ENCODE peak calls at places on chromosomes 2 and 18, in ten cellular contexts. P, O, B, E, M, L, J, C, Y and W are unnamed samples. For H3K36me3, the result is how much of the 10 kb centered on the place peaks cover.

GRCh38 chr2:148362144-148362796 is 282.3 kb upstream of the EPC2 start:
- DNase-seq in J (no peak), O (no peak), P (no peak), M (no peak), B (no peak), C (no peak), Y (no peak), E (no peak), L (no peak), W (no peak)

GRCh38 chr2:173793649-173794565 is 171.3 kb downstream of the SP3 start:
- DNase-seq in E (no peak), B (no peak), C (peak), L (peak), J (no peak), O (no peak), M (peak), Y (no peak), P (no peak), W (no peak)

GRCh38 chr2:70937866-70938579 is 2.3 kb downstream of the ATP6V1B1 start:
- DNase-seq in C (no peak), J (peak), P (no peak), Y (no peak), M (no peak), O (no peak), E (no peak), L (peak), B (no peak), W (no peak)

GRCh38 chr2:8409461-8410260 is 272.2 kb upstream of the ID2 start:
- DNase-seq in Y (no peak), M (no peak), C (no peak), E (no peak), J (no peak), O (no peak), B (peak), P (no peak), L (no peak), W (peak)

GRCh38 chr2:68807821-68808266 is 63.4 kb downstream of the BMP10 start:
- DNase-seq in J (no peak), O (peak), L (peak), E (no peak), Y (no peak), P (peak), C (no peak), B (peak), M (no peak), W (peak)

GRCh38 chr2:222572761-222573174 is 83.1 kb downstream of the FARSB start:
- DNase-seq in J (no peak), C (no peak), B (peak), L (peak), P (no peak), M (no peak), O (no peak), Y (no peak), E (no peak), W (peak)

GRCh38 chr2:168961450-168962229 is 60.5 kb downstream of the G6PC2 start:
- DNase-seq in C (no peak), O (no peak), L (peak), P (no peak), Y (peak), M (peak), J (peak), E (no peak), B (peak), W (peak)

GRCh38 chr18:48902023-48902855 is 48.5 kb downstream of the SMAD7 start:
- DNase-seq in Y (no peak), M (peak), B (peak), C (peak), J (peak), P (peak), E (peak), O (peak), L (peak), W (peak)

GRCh38 chr18:9653390-9653789 is 39.0 kb upstream of the PPP4R1 start:
- DNase-seq in E (peak), C (peak), L (no peak), J (no peak), B (peak), Y (no peak), P (no peak), M (peak), O (peak), W (peak)

GRCh38 chr2:72603481-72603880 is 222.4 kb downstream of the EXOC6B start:
- DNase-seq in C (no peak), Y (no peak), L (no peak), J (no peak), O (no peak), E (no peak), B (peak), P (no peak), M (no peak), W (peak)

GRCh38 chr2:14806567-14807077 is 174.1 kb downstream of the LRATD1 start:
- DNase-seq in O (no peak), Y (no peak), B (no peak), E (no peak), C (no peak), J (no peak), L (no peak), P (no peak), M (no peak), W (no peak)

GRCh38 chr2:219748673-219749570 is 121.5 kb downstream of the SLC4A3 start:
- DNase-seq in B (no peak), P (no peak), J (no peak), Y (no peak), L (no peak), M (no peak), E (no peak), C (no peak), O (no peak), W (no peak)

GRCh38 chr2:37774976-37775907 is 103.8 kb upstream of the CDC42EP3 start:
- DNase-seq in C (no peak), E (no peak), B (peak), P (no peak), O (no peak), J (peak), M (no peak), L (no peak), Y (no peak), W (peak)

GRCh38 chr2:180983468-180984388 is 3.3 kb downstream of the UBE2E3 start:
- DNase-seq in J (peak), L (peak), Y (peak), C (no peak), E (no peak), P (no peak), M (peak), O (no peak), B (peak), W (peak)

GRCh38 chr2:150485114-150485870 is 2.2 kb downstream of the RND3 start:
- DNase-seq in L (peak), M (peak), B (peak), Y (no peak), O (peak), P (peak), C (peak), E (peak), J (peak), W (peak)

GRCh38 chr18:21949326-21950015 is 208.9 kb downstream of the MIB1 start:
- DNase-seq in E (no peak), O (no peak), Y (no peak), L (no peak), P (no peak), J (no peak), M (no peak), C (no peak), B (peak), W (no peak)

GRCh38 chr2:2743164-2743571 is 412.1 kb upstream of the MYT1L start:
- DNase-seq in B (peak), C (no peak), L (peak), O (peak), J (no peak), P (peak), Y (no peak), M (no peak), E (peak), W (peak)

GRCh38 chr18:56003651-56004050 is 415.7 kb upstream of the TCF4 start:
- DNase-seq in E (no peak), Y (no peak), L (no peak), J (no peak), M (no peak), B (no peak), C (no peak), O (no peak), P (no peak), W (peak)

GRCh38 chr2:128499367-128500135 is 180.9 kb upstream of the HS6ST1 start:
- DNase-seq in J (no peak), Y (no peak), P (no peak), L (no peak), O (no peak), M (no peak), B (no peak), E (no peak), C (peak), W (no peak)

GRCh38 chr2:196337618-196337953 is 166.2 kb upstream of the STK17B start:
- DNase-seq in C (no peak), B (no peak), O (no peak), L (no peak), Y (no peak), J (no peak), M (no peak), P (no peak), E (no peak), W (no peak)

GRCh38 chr2:26887142-26887541 is 39.2 kb downstream of the DPYSL5 start:
- DNase-seq in O (no peak), M (no peak), J (no peak), L (peak), C (no peak), B (no peak), E (no peak), P (peak), Y (no peak), W (no peak)

GRCh38 chr2:13050764-13051163 is 334.0 kb downstream of the TRIB2 start:
- DNase-seq in Y (no peak), J (no peak), O (no peak), P (no peak), E (no peak), M (no peak), L (no peak), B (no peak), C (no peak), W (peak)

GRCh38 chr2:46299365-46300263 is 2.4 kb downstream of the EPAS1 start:
- DNase-seq in P (peak), L (peak), B (peak), C (peak), E (no peak), J (peak), O (peak), Y (no peak), M (peak), W (peak)

GRCh38 chr18:51383711-51384110 is 186.2 kb upstream of the MEX3C start:
- DNase-seq in O (no peak), J (no peak), P (no peak), E (no peak), L (no peak), C (no peak), B (no peak), Y (no peak), M (no peak), W (no peak)

GRCh38 chr2:88269832-88270231 is 99.7 kb downstream of the THNSL2 start:
- DNase-seq in C (no peak), P (no peak), B (no peak), E (no peak), Y (peak), L (no peak), O (no peak), J (no peak), M (no peak), W (no peak)

GRCh38 chr2:11865378-11865777 is 118.9 kb downstream of the LPIN1 start:
- DNase-seq in O (no peak), M (no peak), C (no peak), P (no peak), B (no peak), Y (no peak), E (no peak), L (no peak), J (no peak), W (no peak)

GRCh38 chr2:37415128-37415817 is 70.8 kb downstream of the QPCT start:
- DNase-seq in L (peak), M (peak), J (no peak), O (no peak), P (no peak), B (peak), Y (no peak), E (no peak), C (no peak), W (peak)

GRCh38 chr2:128636802-128637147 is 318.1 kb upstream of the HS6ST1 start:
- DNase-seq in B (no peak), M (no peak), O (no peak), L (no peak), Y (no peak), J (no peak), C (peak), P (peak), E (no peak), W (no peak)

GRCh38 chr2:6452702-6453481 is 412.8 kb downstream of the CMPK2 start:
- DNase-seq in J (no peak), L (no peak), Y (no peak), E (no peak), C (no peak), M (no peak), P (no peak), B (peak), O (no peak), W (peak)

GRCh38 chr2:15652316-15653276 is 60.9 kb downstream of the DDX1 start:
- DNase-seq in P (peak), B (no peak), L (no peak), E (no peak), J (no peak), C (no peak), Y (no peak), O (no peak), M (peak), W (no peak)

GRCh38 chr2:45166229-45166890 is 157.1 kb upstream of the SIX2 start:
- DNase-seq in O (no peak), E (no peak), C (no peak), P (no peak), Y (no peak), J (no peak), M (no peak), B (no peak), L (no peak), W (no peak)

DNA sequence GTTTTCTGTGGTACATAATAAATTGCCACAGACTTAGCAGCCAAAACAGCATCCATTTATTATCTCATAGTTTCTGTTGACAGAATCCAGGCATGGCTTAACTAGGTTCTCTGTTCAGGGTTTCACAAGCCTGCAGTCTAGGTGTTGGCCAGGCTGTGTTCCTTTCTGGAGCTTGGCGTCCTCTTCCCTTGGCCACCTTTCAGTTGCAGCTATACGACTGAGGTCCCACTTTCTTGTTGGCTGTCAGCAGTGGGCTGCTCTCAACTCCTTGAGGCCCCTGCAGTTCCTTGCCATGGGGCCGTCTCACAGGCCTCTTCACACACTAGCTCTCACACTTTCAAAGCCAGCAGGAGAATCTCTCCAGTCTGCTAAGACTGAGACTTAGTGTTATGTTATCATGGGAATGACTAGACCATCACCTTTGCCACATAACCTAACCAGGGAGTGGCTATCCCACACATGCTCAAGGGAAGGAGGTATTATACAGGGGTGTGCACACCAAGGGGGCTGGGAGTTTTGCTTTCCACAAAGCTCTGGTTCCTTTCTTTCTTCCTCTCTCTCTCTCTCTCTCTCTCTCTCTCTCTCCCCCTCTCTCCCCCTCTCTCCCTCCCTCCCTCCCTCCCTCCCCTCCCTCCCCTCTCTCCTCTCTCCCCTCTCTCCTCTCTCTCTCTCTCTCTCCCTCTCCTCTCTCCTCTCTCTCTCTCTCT is 15.8 kb downstream of the RIOK3 start:
- DNase-seq in L (no peak), O (no peak), M (no peak), P (no peak), Y (no peak), B (no peak), J (no peak), C (no peak), E (no peak), W (no peak)
- H3K36me3 ChIP-seq in L (under half), O (half or more), M (half or more), P (half or more), Y (half or more), B (half or more), J (under half), C (half or more), E (half or more), W (under half)

GRCh38 chr18:44732604-44733003 is 51.9 kb downstream of the SETBP1 start:
- DNase-seq in Y (no peak), E (no peak), O (no peak), C (no peak), L (no peak), M (no peak), P (no peak), J (peak), B (no peak), W (no peak)
- H3K27ac ChIP-seq in Y (no peak), E (no peak), O (no peak), C (no peak), L (peak), M (peak), P (no peak), J (peak), B (peak), W (peak)

GRCh38 chr2:101829429-101829828 is 131.9 kb downstream of the MAP4K4 start:
- DNase-seq in J (no peak), C (no peak), M (no peak), P (no peak), E (no peak), Y (no peak), L (no peak), B (no peak), O (no peak), W (no peak)

GRCh38 chr2:101830555-101830954 is 133.0 kb downstream of the MAP4K4 start:
- DNase-seq in P (no peak), J (no peak), E (no peak), O (no peak), Y (no peak), L (no peak), B (peak), M (no peak), C (no peak), W (peak)

GRCh38 chr2:101832114-101832513 is 134.6 kb downstream of the MAP4K4 start:
- DNase-seq in L (no peak), M (peak), C (no peak), P (no peak), O (no peak), J (no peak), E (no peak), B (peak), Y (no peak), W (no peak)

GRCh38 chr2:101830146-101830545 is 132.6 kb downstream of the MAP4K4 start:
- DNase-seq in P (no peak), E (no peak), B (no peak), M (no peak), L (no peak), J (no peak), Y (no peak), C (no peak), O (no peak), W (no peak)

DNA sequence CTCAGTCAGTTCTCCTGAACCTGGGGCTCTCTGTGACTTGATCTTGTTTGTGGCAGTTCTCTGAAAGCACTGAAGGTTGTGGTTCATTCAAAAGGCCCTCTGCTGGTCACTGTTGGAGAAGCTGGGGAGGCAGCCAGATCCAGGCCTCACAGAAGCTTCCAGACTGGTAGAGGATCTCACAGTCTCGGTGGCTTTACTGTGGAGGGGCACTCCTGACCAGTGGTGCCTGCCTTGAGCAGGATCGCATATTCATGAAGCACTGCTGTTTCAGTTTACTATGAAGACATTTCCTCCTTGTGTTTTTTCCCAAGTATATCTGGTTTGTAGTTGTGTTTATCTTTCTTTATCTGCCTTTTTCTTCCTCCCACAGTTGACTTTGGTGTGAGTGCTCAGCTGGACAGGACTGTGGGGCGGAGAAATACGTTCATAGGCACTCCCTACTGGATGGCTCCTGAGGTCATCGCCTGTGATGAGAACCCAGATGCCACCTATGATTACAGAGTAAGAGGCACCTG is 133.9 kb downstream of the MAP4K4 start:
- DNase-seq in C (peak), E (peak), Y (peak), B (peak), M (peak), J (peak), P (peak), O (peak), L (peak), W (peak)
- H3K36me3 ChIP-seq in C (half or more), E (under half), Y (under half), B (half or more), M (half or more), J (half or more), P (under half), O (under half), L (under half), W (under half)

GRCh38 chr2:84959045-84959493 is 11.9 kb upstream of the KCMF1 start:
- DNase-seq in O (no peak), B (peak), L (peak), Y (no peak), M (no peak), E (no peak), P (no peak), C (no peak), J (peak), W (peak)
- H3K27ac ChIP-seq in O (no peak), B (peak), L (peak), Y (no peak), M (peak), E (no peak), P (no peak), C (no peak), J (peak), W (peak)

GRCh38 chr2:135849087-135849486 is 12.1 kb upstream of the LCT start:
- DNase-seq in B (no peak), M (no peak), J (no peak), C (no peak), L (no peak), E (no peak), Y (no peak), P (no peak), O (no peak), W (no peak)

GRCh38 chr2:135850811-135851668 is 14.1 kb upstream of the LCT start:
- DNase-seq in B (no peak), O (no peak), E (no peak), C (no peak), P (no peak), Y (no peak), J (no peak), M (no peak), L (peak), W (no peak)

GRCh38 chr2:135853401-135853800 is 16.4 kb upstream of the LCT start:
- DNase-seq in O (no peak), B (no peak), J (no peak), Y (no peak), C (no peak), L (no peak), P (no peak), M (no peak), E (no peak), W (no peak)

GRCh38 chr2:135845997-135846396 is 9.0 kb upstream of the LCT start:
- DNase-seq in Y (no peak), C (no peak), M (no peak), L (no peak), E (no peak), J (no peak), O (no peak), P (no peak), B (no peak), W (no peak)

DNA sequence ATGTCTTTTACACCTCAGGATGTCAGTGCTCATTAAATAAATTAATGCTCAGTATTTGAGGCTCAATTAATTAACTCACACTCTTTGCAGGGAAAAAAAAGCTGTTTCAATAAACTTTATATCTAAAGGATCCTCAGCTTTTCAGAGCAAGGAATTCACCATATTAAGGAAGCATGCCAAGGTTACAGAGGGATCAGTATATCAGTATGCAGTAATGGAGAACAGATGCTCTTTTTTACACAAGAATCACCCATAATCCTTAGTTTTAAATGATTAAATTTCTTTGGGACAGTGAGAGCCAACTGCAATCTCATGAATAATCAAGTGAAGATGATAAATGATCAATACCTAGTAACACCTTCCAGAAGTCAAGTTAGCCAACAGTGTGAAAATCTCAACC is 14.9 kb upstream of the LCT start:
- DNase-seq in O (no peak), M (no peak), L (no peak), J (no peak), B (no peak), C (no peak), E (no peak), Y (no peak), P (no peak), W (no peak)
- H3K36me3 ChIP-seq in O (under half), M (under half), L (under half), J (under half), B (half or more), C (half or more), E (under half), Y (under half), P (under half), W (under half)

GRCh38 chr2:205726506-205726905 is 44.2 kb downstream of the NRP2 start:
- DNase-seq in O (no peak), J (no peak), P (no peak), M (no peak), B (peak), Y (no peak), E (no peak), C (no peak), L (no peak), W (no peak)
- H3K27ac ChIP-seq in O (no peak), J (no peak), P (no peak), M (no peak), B (peak), Y (no peak), E (no peak), C (no peak), L (no peak), W (no peak)